ENCODE peak calls at places on chromosomes 2 and 18, in eight cellular contexts. C is pancreas; S is H1; V is left ventricle myocardium inferior; W is esophagus muscularis mucosa; U is spleen; H is neuronal stem cell; Z is CD8-positive, alpha-beta memory T cell. P is an unnamed sample.
A peak's percentile ranks its signal among the peaks of the same experiment; 100 is the strongest.

GRCh38 chr2:100264651-100265050 is 57.6 kb downstream of the LONRF2 start:
- DNase-seq in C (no peak), S (no peak), V (no peak), W (no peak), U (no peak), H (no peak), Z (no peak), P (no peak)

GRCh38 chr2:152701198-152701597 is 16.1 kb downstream of the PRPF40A start:
- DNase-seq in C (no peak), S (no peak), V (no peak), W (no peak), U (no peak), H (no peak), Z (no peak), P (no peak)

GRCh38 chr2:125560855-125561254 is 1095.1 kb upstream of the GYPC start:
- DNase-seq in C (no peak), S (no peak), V (no peak), W (no peak), U (no peak), H (no peak), Z (no peak), P (no peak)

GRCh38 chr2:100730290-100730868 is 89.6 kb upstream of the NPAS2 start:
- DNase-seq in C (peak; percentile 47), S (peak; percentile 43), V (peak; percentile 61), W (no peak), U (no peak), H (no peak), Z (no peak), P (peak; percentile 44)

GRCh38 chr18:26386002-26386401 is 159.8 kb downstream of the TAF4B start:
- DNase-seq in C (no peak), S (no peak), V (no peak), W (no peak), U (no peak), H (no peak), Z (no peak), P (peak; percentile 19)

GRCh38 chr2:25091265-25091664 is 49.4 kb downstream of the EFR3B start:
- DNase-seq in C (no peak), S (no peak), V (no peak), W (no peak), U (no peak), H (no peak), Z (no peak), P (no peak)

GRCh38 chr2:174259981-174260380 is 11.6 kb upstream of the OLA1 start:
- DNase-seq in C (no peak), S (no peak), V (no peak), W (no peak), U (no peak), H (no peak), Z (no peak), P (no peak)

GRCh38 chr2:162172802-162173201 is 20.8 kb upstream of the GCG start:
- DNase-seq in C (no peak), S (no peak), V (no peak), W (no peak), U (no peak), H (no peak), Z (no peak), P (no peak)

GRCh38 chr18:3329471-3329870 is 67.5 kb downstream of the MYL12B start:
- DNase-seq in C (no peak), S (no peak), V (no peak), W (no peak), U (no peak), H (no peak), Z (no peak), P (no peak)

GRCh38 chr2:241068136-241068941 is 33.7 kb downstream of the MTERF4 start:
- DNase-seq in C (no peak), S (no peak), V (no peak), W (peak; percentile 83), U (no peak), H (no peak), Z (no peak), P (no peak)

GRCh38 chr2:204110250-204111183 is 174.0 kb downstream of the ICOS start:
- DNase-seq in C (no peak), S (no peak), V (no peak), W (no peak), U (peak; percentile 79), H (no peak), Z (peak; percentile 28), P (peak; percentile 69)

GRCh38 chr2:129378186-129378585 is 601.3 kb upstream of the RAB6C start:
- DNase-seq in C (no peak), S (no peak), V (no peak), W (no peak), U (no peak), H (no peak), Z (no peak), P (no peak)

GRCh38 chr2:72137498-72138010 is 10.1 kb downstream of the CYP26B1 start:
- DNase-seq in C (peak; percentile 29), S (no peak), V (peak; percentile 61), W (no peak), U (peak; percentile 90), H (peak; percentile 61), Z (peak; percentile 37), P (peak; percentile 56)

GRCh38 chr2:40964509-40964908 is 512.6 kb upstream of the SLC8A1 start:
- DNase-seq in C (no peak), S (no peak), V (no peak), W (no peak), U (no peak), H (no peak), Z (no peak), P (no peak)

GRCh38 chr2:43218221-43218549 is 8.2 kb downstream of the ZFP36L2 start:
- DNase-seq in C (no peak), S (no peak), V (no peak), W (no peak), U (no peak), H (no peak), Z (no peak), P (no peak)

GRCh38 chr2:203534486-203535077 is 519 bp downstream of the RAPH1 start:
- DNase-seq in C (no peak), S (no peak), V (peak; percentile 50), W (no peak), U (peak; percentile 81), H (no peak), Z (peak; percentile 8), P (peak; percentile 50)

GRCh38 chr2:212832211-212833195 is 293.9 kb upstream of the ERBB4 start:
- DNase-seq in C (no peak), S (no peak), V (peak; percentile 14), W (no peak), U (peak; percentile 75), H (no peak), Z (no peak), P (no peak)

GRCh38 chr18:79197531-79197930 is 128.3 kb downstream of the ATP9B start:
- DNase-seq in C (no peak), S (no peak), V (no peak), W (no peak), U (no peak), H (no peak), Z (no peak), P (no peak)

GRCh38 chr2:151817929-151818328 is 10.3 kb downstream of the ARL5A start:
- DNase-seq in C (no peak), S (no peak), V (no peak), W (no peak), U (no peak), H (no peak), Z (no peak), P (no peak)

GRCh38 chr2:19733951-19734425 is 167.8 kb downstream of the TTC32 start:
- DNase-seq in C (no peak), S (no peak), V (no peak), W (no peak), U (no peak), H (no peak), Z (no peak), P (no peak)

GRCh38 chr2:240590681-240591111 is 4.2 kb downstream of the CAPN10 start:
- DNase-seq in C (no peak), S (no peak), V (no peak), W (no peak), U (peak; percentile 66), H (no peak), Z (no peak), P (no peak)

DNA sequence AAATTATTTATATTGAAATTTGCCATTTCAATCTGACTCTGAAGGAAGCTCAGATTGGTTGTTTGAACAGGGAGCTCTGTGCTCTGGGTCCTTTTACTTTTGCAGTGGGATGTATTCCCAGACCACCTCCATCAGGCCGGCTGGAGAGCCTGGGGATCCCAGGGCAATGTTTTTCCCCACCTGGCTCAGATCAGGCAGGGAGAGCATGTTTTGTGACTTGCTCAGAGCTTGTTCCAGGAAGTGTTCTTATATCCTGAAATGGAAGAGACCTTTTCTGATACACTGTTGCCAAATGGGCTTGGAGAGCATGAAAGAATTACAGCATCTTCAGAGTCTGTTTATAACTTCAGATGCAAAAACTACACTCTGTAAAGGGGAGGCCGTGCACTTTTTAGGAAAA is 56.0 kb downstream of the LIPG start:
- DNase-seq in C (no peak), S (no peak), V (no peak), W (peak; percentile 70), U (no peak), H (no peak), Z (no peak), P (no peak)
- H3K27me3 ChIP-seq in C (no peaks in the 10 kb centered on the region), S (no peaks in the 10 kb centered on the region), V (peaks cover 66% of the 10 kb centered on the region), W (no peaks in the 10 kb centered on the region), U (peaks cover 4% of the 10 kb centered on the region), H (no peaks in the 10 kb centered on the region), Z (no peaks in the 10 kb centered on the region), P (no peaks in the 10 kb centered on the region)

DNA sequence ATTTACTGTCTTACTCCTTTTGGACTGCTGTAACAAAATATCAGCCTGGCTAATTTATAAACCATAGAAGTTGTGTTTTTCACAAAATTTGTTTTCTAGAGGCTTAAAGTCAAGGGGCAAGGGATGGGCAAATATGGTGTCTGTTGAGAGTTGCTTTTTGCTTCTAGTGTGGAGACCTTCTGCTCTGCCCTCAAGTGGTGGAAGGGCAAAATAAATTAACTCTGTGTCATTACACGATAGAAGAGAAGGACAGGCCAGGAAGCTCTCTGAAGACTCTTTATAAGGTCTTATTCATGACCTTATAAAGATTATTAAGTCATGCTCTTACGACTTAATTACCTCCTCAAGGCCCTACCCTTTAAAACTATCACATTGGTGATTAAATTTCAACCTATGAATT is 181.2 kb upstream of the LRATD1 start:
- DNase-seq in C (no peak), S (no peak), V (no peak), W (no peak), U (no peak), H (no peak), Z (no peak), P (no peak)
- H3K27me3 ChIP-seq in C (no peaks in the 10 kb centered on the region), S (no peaks in the 10 kb centered on the region), V (no peaks in the 10 kb centered on the region), W (no peaks in the 10 kb centered on the region), U (no peaks in the 10 kb centered on the region), H (no peaks in the 10 kb centered on the region), Z (no peaks in the 10 kb centered on the region), P (no peaks in the 10 kb centered on the region)

DNA sequence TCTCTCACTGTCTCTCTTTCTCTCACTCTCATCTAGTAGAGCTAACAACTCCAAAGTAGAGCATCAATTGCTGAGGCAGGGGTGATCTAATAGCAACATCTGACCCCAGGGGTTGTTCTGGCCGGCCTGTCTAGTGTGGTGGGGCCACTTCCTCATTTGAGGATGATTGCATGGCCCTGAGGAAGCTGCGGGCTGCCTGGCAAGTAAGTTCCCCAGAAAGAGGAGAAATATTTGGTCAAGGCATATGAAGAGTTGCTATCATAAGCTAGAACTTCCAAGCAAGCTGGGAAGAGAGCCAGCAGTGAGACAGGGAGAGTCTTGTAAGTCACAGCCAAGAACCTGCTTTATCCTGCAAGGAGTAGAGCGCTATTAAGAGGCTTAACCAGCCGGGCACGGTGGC is 50.8 kb upstream of the TMEM87B start:
- DNase-seq in C (no peak), S (no peak), V (peak; percentile 37), W (no peak), U (peak; percentile 90), H (no peak), Z (no peak), P (peak; percentile 62)
- H3K27me3 ChIP-seq in C (no peaks in the 10 kb centered on the region), S (no peaks in the 10 kb centered on the region), V (no peaks in the 10 kb centered on the region), W (no peaks in the 10 kb centered on the region), U (no peaks in the 10 kb centered on the region), H (no peaks in the 10 kb centered on the region), Z (no peaks in the 10 kb centered on the region), P (no peaks in the 10 kb centered on the region)

GRCh38 chr2:108217211-108217610 is 22.6 kb upstream of the SULT1C3 start:
- DNase-seq in C (no peak), S (no peak), V (no peak), W (peak; percentile 79), U (no peak), H (no peak), Z (no peak), P (no peak)
- H3K27me3 ChIP-seq in C (no peaks in the 10 kb centered on the region), S (no peaks in the 10 kb centered on the region), V (no peaks in the 10 kb centered on the region), W (no peaks in the 10 kb centered on the region), U (no peaks in the 10 kb centered on the region), H (no peaks in the 10 kb centered on the region), Z (no peaks in the 10 kb centered on the region), P (no peaks in the 10 kb centered on the region)

P was measured in heart left ventricle.